ENCODE peak calls at places on chromosome 20, in nine cellular contexts. One of them, this sample, is unnamed.

GRCh38 chr20:57573893-57574292 is 13.0 kb downstream of the PCK1 start:
- DNase-seq in activated T-cell treated with anti-CD3 and anti-CD28 coated beads, Interleukin-2, amount 50 U/mL, for 72 hours: no peak
- DNase-seq in stimulated activated naive CD8-positive, alpha-beta T cell treated with anti-CD3 and anti-CD28 coated beads, Interleukin-15, Interleukin-2, amounts not matched to agents 100 U/mL and 50 U/mL, for 24 hours: no peak
- DNase-seq in putamen: no peak
- DNase-seq in COLO829: no peak
- DNase-seq in heart right ventricle: no peak
- DNase-seq in stromal cell of bone marrow: no peak
- DNase-seq in HEK293T: peak; percentile 79
- DNase-seq in activated CD4-positive, alpha-beta T cell treated with anti-CD3 and anti-CD28 coated beads, Interleukin-2, amount 10 ng/mL, durations not matched to agents 24 days and 14 days: no peak
- DNase-seq in this sample: no peak

GRCh38 chr20:9215539-9215938 is 146.7 kb downstream of the PLCB4 start:
- DNase-seq in activated T-cell treated with anti-CD3 and anti-CD28 coated beads, Interleukin-2, amount 50 U/mL, for 72 hours: no peak
- DNase-seq in stimulated activated naive CD8-positive, alpha-beta T cell treated with anti-CD3 and anti-CD28 coated beads, Interleukin-15, Interleukin-2, amounts not matched to agents 100 U/mL and 50 U/mL, for 24 hours: no peak
- DNase-seq in putamen: no peak
- DNase-seq in COLO829: no peak
- DNase-seq in heart right ventricle: no peak
- DNase-seq in stromal cell of bone marrow: no peak
- DNase-seq in HEK293T: no peak
- DNase-seq in activated CD4-positive, alpha-beta T cell treated with anti-CD3 and anti-CD28 coated beads, Interleukin-2, amount 10 ng/mL, durations not matched to agents 24 days and 14 days: no peak
- DNase-seq in this sample: no peak

GRCh38 chr20:16444056-16444777 is 129.0 kb downstream of the KIF16B start:
- DNase-seq in activated T-cell treated with anti-CD3 and anti-CD28 coated beads, Interleukin-2, amount 50 U/mL, for 72 hours: no peak
- DNase-seq in stimulated activated naive CD8-positive, alpha-beta T cell treated with anti-CD3 and anti-CD28 coated beads, Interleukin-15, Interleukin-2, amounts not matched to agents 100 U/mL and 50 U/mL, for 24 hours: no peak
- DNase-seq in putamen: no peak
- DNase-seq in COLO829: no peak
- DNase-seq in heart right ventricle: no peak
- DNase-seq in stromal cell of bone marrow: peak; percentile 29
- DNase-seq in HEK293T: no peak
- DNase-seq in activated CD4-positive, alpha-beta T cell treated with anti-CD3 and anti-CD28 coated beads, Interleukin-2, amount 10 ng/mL, durations not matched to agents 24 days and 14 days: no peak
- DNase-seq in this sample: no peak

GRCh38 chr20:4332466-4332865 is 317.1 kb upstream of the RNF24 start:
- DNase-seq in activated T-cell treated with anti-CD3 and anti-CD28 coated beads, Interleukin-2, amount 50 U/mL, for 72 hours: no peak
- DNase-seq in stimulated activated naive CD8-positive, alpha-beta T cell treated with anti-CD3 and anti-CD28 coated beads, Interleukin-15, Interleukin-2, amounts not matched to agents 100 U/mL and 50 U/mL, for 24 hours: no peak
- DNase-seq in putamen: no peak
- DNase-seq in COLO829: no peak
- DNase-seq in heart right ventricle: no peak
- DNase-seq in stromal cell of bone marrow: no peak
- DNase-seq in HEK293T: no peak
- DNase-seq in activated CD4-positive, alpha-beta T cell treated with anti-CD3 and anti-CD28 coated beads, Interleukin-2, amount 10 ng/mL, durations not matched to agents 24 days and 14 days: peak; percentile 30
- DNase-seq in this sample: no peak

GRCh38 chr20:16271450-16271849 is 301.8 kb downstream of the KIF16B start:
- DNase-seq in activated T-cell treated with anti-CD3 and anti-CD28 coated beads, Interleukin-2, amount 50 U/mL, for 72 hours: no peak
- DNase-seq in stimulated activated naive CD8-positive, alpha-beta T cell treated with anti-CD3 and anti-CD28 coated beads, Interleukin-15, Interleukin-2, amounts not matched to agents 100 U/mL and 50 U/mL, for 24 hours: no peak
- DNase-seq in putamen: no peak
- DNase-seq in COLO829: no peak
- DNase-seq in heart right ventricle: no peak
- DNase-seq in stromal cell of bone marrow: no peak
- DNase-seq in HEK293T: no peak
- DNase-seq in activated CD4-positive, alpha-beta T cell treated with anti-CD3 and anti-CD28 coated beads, Interleukin-2, amount 10 ng/mL, durations not matched to agents 24 days and 14 days: no peak
- DNase-seq in this sample: no peak

GRCh38 chr20:41245086-41245707 is 72.3 kb downstream of the ZHX3 start:
- DNase-seq in activated T-cell treated with anti-CD3 and anti-CD28 coated beads, Interleukin-2, amount 50 U/mL, for 72 hours: peak; percentile 15
- DNase-seq in stimulated activated naive CD8-positive, alpha-beta T cell treated with anti-CD3 and anti-CD28 coated beads, Interleukin-15, Interleukin-2, amounts not matched to agents 100 U/mL and 50 U/mL, for 24 hours: no peak
- DNase-seq in putamen: peak; percentile 77
- DNase-seq in COLO829: no peak
- DNase-seq in heart right ventricle: peak; percentile 42
- DNase-seq in stromal cell of bone marrow: no peak
- DNase-seq in HEK293T: no peak
- DNase-seq in activated CD4-positive, alpha-beta T cell treated with anti-CD3 and anti-CD28 coated beads, Interleukin-2, amount 10 ng/mL, durations not matched to agents 24 days and 14 days: no peak
- DNase-seq in this sample: no peak

GRCh38 chr20:12306107-12306506 is 388.4 kb downstream of the BTBD3 start:
- DNase-seq in activated T-cell treated with anti-CD3 and anti-CD28 coated beads, Interleukin-2, amount 50 U/mL, for 72 hours: no peak
- DNase-seq in stimulated activated naive CD8-positive, alpha-beta T cell treated with anti-CD3 and anti-CD28 coated beads, Interleukin-15, Interleukin-2, amounts not matched to agents 100 U/mL and 50 U/mL, for 24 hours: no peak
- DNase-seq in putamen: no peak
- DNase-seq in COLO829: no peak
- DNase-seq in heart right ventricle: no peak
- DNase-seq in stromal cell of bone marrow: no peak
- DNase-seq in HEK293T: no peak
- DNase-seq in activated CD4-positive, alpha-beta T cell treated with anti-CD3 and anti-CD28 coated beads, Interleukin-2, amount 10 ng/mL, durations not matched to agents 24 days and 14 days: no peak
- DNase-seq in this sample: no peak

GRCh38 chr20:41329435-41330342 is 10.9 kb upstream of the LPIN3 start:
- DNase-seq in activated T-cell treated with anti-CD3 and anti-CD28 coated beads, Interleukin-2, amount 50 U/mL, for 72 hours: peak; percentile 67
- DNase-seq in stimulated activated naive CD8-positive, alpha-beta T cell treated with anti-CD3 and anti-CD28 coated beads, Interleukin-15, Interleukin-2, amounts not matched to agents 100 U/mL and 50 U/mL, for 24 hours: peak; percentile 71
- DNase-seq in putamen: no peak
- DNase-seq in COLO829: peak; percentile 68
- DNase-seq in heart right ventricle: peak; percentile 74
- DNase-seq in stromal cell of bone marrow: peak; percentile 97
- DNase-seq in HEK293T: no peak
- DNase-seq in activated CD4-positive, alpha-beta T cell treated with anti-CD3 and anti-CD28 coated beads, Interleukin-2, amount 10 ng/mL, durations not matched to agents 24 days and 14 days: peak; percentile 86
- DNase-seq in this sample: peak; percentile 15

GRCh38 chr20:49918446-49918845 is 3.1 kb upstream of the SPATA2 start:
- DNase-seq in activated T-cell treated with anti-CD3 and anti-CD28 coated beads, Interleukin-2, amount 50 U/mL, for 72 hours: no peak
- DNase-seq in stimulated activated naive CD8-positive, alpha-beta T cell treated with anti-CD3 and anti-CD28 coated beads, Interleukin-15, Interleukin-2, amounts not matched to agents 100 U/mL and 50 U/mL, for 24 hours: no peak
- DNase-seq in putamen: no peak
- DNase-seq in COLO829: no peak
- DNase-seq in heart right ventricle: no peak
- DNase-seq in stromal cell of bone marrow: no peak
- DNase-seq in HEK293T: no peak
- DNase-seq in activated CD4-positive, alpha-beta T cell treated with anti-CD3 and anti-CD28 coated beads, Interleukin-2, amount 10 ng/mL, durations not matched to agents 24 days and 14 days: no peak
- DNase-seq in this sample: no peak

GRCh38 chr20:49887251-49887827 is 28.0 kb downstream of the SPATA2 start:
- DNase-seq in activated T-cell treated with anti-CD3 and anti-CD28 coated beads, Interleukin-2, amount 50 U/mL, for 72 hours: no peak
- DNase-seq in stimulated activated naive CD8-positive, alpha-beta T cell treated with anti-CD3 and anti-CD28 coated beads, Interleukin-15, Interleukin-2, amounts not matched to agents 100 U/mL and 50 U/mL, for 24 hours: no peak
- DNase-seq in putamen: no peak
- DNase-seq in COLO829: peak; percentile 91
- DNase-seq in heart right ventricle: peak; percentile 32
- DNase-seq in stromal cell of bone marrow: no peak
- DNase-seq in HEK293T: no peak
- DNase-seq in activated CD4-positive, alpha-beta T cell treated with anti-CD3 and anti-CD28 coated beads, Interleukin-2, amount 10 ng/mL, durations not matched to agents 24 days and 14 days: no peak
- DNase-seq in this sample: no peak

GRCh38 chr20:3071266-3071609 is 182 bp upstream of the OXT start:
- DNase-seq in activated T-cell treated with anti-CD3 and anti-CD28 coated beads, Interleukin-2, amount 50 U/mL, for 72 hours: no peak
- DNase-seq in stimulated activated naive CD8-positive, alpha-beta T cell treated with anti-CD3 and anti-CD28 coated beads, Interleukin-15, Interleukin-2, amounts not matched to agents 100 U/mL and 50 U/mL, for 24 hours: no peak
- DNase-seq in putamen: no peak
- DNase-seq in COLO829: no peak
- DNase-seq in heart right ventricle: no peak
- DNase-seq in stromal cell of bone marrow: no peak
- DNase-seq in HEK293T: no peak
- DNase-seq in activated CD4-positive, alpha-beta T cell treated with anti-CD3 and anti-CD28 coated beads, Interleukin-2, amount 10 ng/mL, durations not matched to agents 24 days and 14 days: no peak
- DNase-seq in this sample: no peak

GRCh38 chr20:12966468-12967085 is 42.2 kb upstream of the SPTLC3 start:
- DNase-seq in activated T-cell treated with anti-CD3 and anti-CD28 coated beads, Interleukin-2, amount 50 U/mL, for 72 hours: no peak
- DNase-seq in stimulated activated naive CD8-positive, alpha-beta T cell treated with anti-CD3 and anti-CD28 coated beads, Interleukin-15, Interleukin-2, amounts not matched to agents 100 U/mL and 50 U/mL, for 24 hours: no peak
- DNase-seq in putamen: peak; percentile 45
- DNase-seq in COLO829: peak; percentile 21
- DNase-seq in heart right ventricle: no peak
- DNase-seq in stromal cell of bone marrow: peak; percentile 46
- DNase-seq in HEK293T: no peak
- DNase-seq in activated CD4-positive, alpha-beta T cell treated with anti-CD3 and anti-CD28 coated beads, Interleukin-2, amount 10 ng/mL, durations not matched to agents 24 days and 14 days: no peak
- DNase-seq in this sample: no peak

GRCh38 chr20:60055740-60056139 is 97.5 kb downstream of the CDH26 start:
- DNase-seq in activated T-cell treated with anti-CD3 and anti-CD28 coated beads, Interleukin-2, amount 50 U/mL, for 72 hours: peak; percentile 33
- DNase-seq in stimulated activated naive CD8-positive, alpha-beta T cell treated with anti-CD3 and anti-CD28 coated beads, Interleukin-15, Interleukin-2, amounts not matched to agents 100 U/mL and 50 U/mL, for 24 hours: peak; percentile 52
- DNase-seq in putamen: peak; percentile 17
- DNase-seq in COLO829: no peak
- DNase-seq in heart right ventricle: peak; percentile 40
- DNase-seq in stromal cell of bone marrow: no peak
- DNase-seq in HEK293T: no peak
- DNase-seq in activated CD4-positive, alpha-beta T cell treated with anti-CD3 and anti-CD28 coated beads, Interleukin-2, amount 10 ng/mL, durations not matched to agents 24 days and 14 days: peak; percentile 84
- DNase-seq in this sample: peak; percentile 42

GRCh38 chr20:435558-435957 is 26.8 kb downstream of the TBC1D20 start:
- DNase-seq in activated T-cell treated with anti-CD3 and anti-CD28 coated beads, Interleukin-2, amount 50 U/mL, for 72 hours: no peak
- DNase-seq in stimulated activated naive CD8-positive, alpha-beta T cell treated with anti-CD3 and anti-CD28 coated beads, Interleukin-15, Interleukin-2, amounts not matched to agents 100 U/mL and 50 U/mL, for 24 hours: no peak
- DNase-seq in putamen: no peak
- DNase-seq in COLO829: no peak
- DNase-seq in heart right ventricle: no peak
- DNase-seq in stromal cell of bone marrow: no peak
- DNase-seq in HEK293T: no peak
- DNase-seq in activated CD4-positive, alpha-beta T cell treated with anti-CD3 and anti-CD28 coated beads, Interleukin-2, amount 10 ng/mL, durations not matched to agents 24 days and 14 days: no peak
- DNase-seq in this sample: no peak

GRCh38 chr20:32522525-32522774 is 62.7 kb downstream of the NOL4L start:
- DNase-seq in activated T-cell treated with anti-CD3 and anti-CD28 coated beads, Interleukin-2, amount 50 U/mL, for 72 hours: no peak
- DNase-seq in stimulated activated naive CD8-positive, alpha-beta T cell treated with anti-CD3 and anti-CD28 coated beads, Interleukin-15, Interleukin-2, amounts not matched to agents 100 U/mL and 50 U/mL, for 24 hours: no peak
- DNase-seq in putamen: no peak
- DNase-seq in COLO829: no peak
- DNase-seq in heart right ventricle: no peak
- DNase-seq in stromal cell of bone marrow: no peak
- DNase-seq in HEK293T: no peak
- DNase-seq in activated CD4-positive, alpha-beta T cell treated with anti-CD3 and anti-CD28 coated beads, Interleukin-2, amount 10 ng/mL, durations not matched to agents 24 days and 14 days: no peak
- DNase-seq in this sample: no peak

GRCh38 chr20:38303908-38304379 is at the start of gene BPI:
- DNase-seq in activated T-cell treated with anti-CD3 and anti-CD28 coated beads, Interleukin-2, amount 50 U/mL, for 72 hours: no peak
- DNase-seq in stimulated activated naive CD8-positive, alpha-beta T cell treated with anti-CD3 and anti-CD28 coated beads, Interleukin-15, Interleukin-2, amounts not matched to agents 100 U/mL and 50 U/mL, for 24 hours: peak; percentile 16
- DNase-seq in putamen: no peak
- DNase-seq in COLO829: no peak
- DNase-seq in heart right ventricle: no peak
- DNase-seq in stromal cell of bone marrow: no peak
- DNase-seq in HEK293T: no peak
- DNase-seq in activated CD4-positive, alpha-beta T cell treated with anti-CD3 and anti-CD28 coated beads, Interleukin-2, amount 10 ng/mL, durations not matched to agents 24 days and 14 days: peak; percentile 58
- DNase-seq in this sample: no peak

GRCh38 chr20:12682613-12683012 is 326.2 kb upstream of the SPTLC3 start:
- DNase-seq in activated T-cell treated with anti-CD3 and anti-CD28 coated beads, Interleukin-2, amount 50 U/mL, for 72 hours: no peak
- DNase-seq in stimulated activated naive CD8-positive, alpha-beta T cell treated with anti-CD3 and anti-CD28 coated beads, Interleukin-15, Interleukin-2, amounts not matched to agents 100 U/mL and 50 U/mL, for 24 hours: no peak
- DNase-seq in putamen: no peak
- DNase-seq in COLO829: no peak
- DNase-seq in heart right ventricle: no peak
- DNase-seq in stromal cell of bone marrow: no peak
- DNase-seq in HEK293T: no peak
- DNase-seq in activated CD4-positive, alpha-beta T cell treated with anti-CD3 and anti-CD28 coated beads, Interleukin-2, amount 10 ng/mL, durations not matched to agents 24 days and 14 days: no peak
- DNase-seq in this sample: no peak

GRCh38 chr20:6533828-6534388 is 233.6 kb upstream of the BMP2 start:
- DNase-seq in activated T-cell treated with anti-CD3 and anti-CD28 coated beads, Interleukin-2, amount 50 U/mL, for 72 hours: no peak
- DNase-seq in stimulated activated naive CD8-positive, alpha-beta T cell treated with anti-CD3 and anti-CD28 coated beads, Interleukin-15, Interleukin-2, amounts not matched to agents 100 U/mL and 50 U/mL, for 24 hours: no peak
- DNase-seq in putamen: no peak
- DNase-seq in COLO829: peak; percentile 90
- DNase-seq in heart right ventricle: no peak
- DNase-seq in stromal cell of bone marrow: peak; percentile 65
- DNase-seq in HEK293T: no peak
- DNase-seq in activated CD4-positive, alpha-beta T cell treated with anti-CD3 and anti-CD28 coated beads, Interleukin-2, amount 10 ng/mL, durations not matched to agents 24 days and 14 days: no peak
- DNase-seq in this sample: no peak

GRCh38 chr20:16472045-16472872 is 101.0 kb downstream of the KIF16B start:
- DNase-seq in activated T-cell treated with anti-CD3 and anti-CD28 coated beads, Interleukin-2, amount 50 U/mL, for 72 hours: no peak
- DNase-seq in stimulated activated naive CD8-positive, alpha-beta T cell treated with anti-CD3 and anti-CD28 coated beads, Interleukin-15, Interleukin-2, amounts not matched to agents 100 U/mL and 50 U/mL, for 24 hours: no peak
- DNase-seq in putamen: no peak
- DNase-seq in COLO829: peak; percentile 28
- DNase-seq in heart right ventricle: no peak
- DNase-seq in stromal cell of bone marrow: no peak
- DNase-seq in HEK293T: no peak
- DNase-seq in activated CD4-positive, alpha-beta T cell treated with anti-CD3 and anti-CD28 coated beads, Interleukin-2, amount 10 ng/mL, durations not matched to agents 24 days and 14 days: no peak
- DNase-seq in this sample: no peak

GRCh38 chr20:24568842-24569241 is 99.4 kb downstream of the SYNDIG1 start:
- DNase-seq in activated T-cell treated with anti-CD3 and anti-CD28 coated beads, Interleukin-2, amount 50 U/mL, for 72 hours: no peak
- DNase-seq in stimulated activated naive CD8-positive, alpha-beta T cell treated with anti-CD3 and anti-CD28 coated beads, Interleukin-15, Interleukin-2, amounts not matched to agents 100 U/mL and 50 U/mL, for 24 hours: no peak
- DNase-seq in putamen: no peak
- DNase-seq in COLO829: no peak
- DNase-seq in heart right ventricle: no peak
- DNase-seq in stromal cell of bone marrow: no peak
- DNase-seq in HEK293T: no peak
- DNase-seq in activated CD4-positive, alpha-beta T cell treated with anti-CD3 and anti-CD28 coated beads, Interleukin-2, amount 10 ng/mL, durations not matched to agents 24 days and 14 days: no peak
- DNase-seq in this sample: no peak

GRCh38 chr20:45704969-45705637 is at the start of gene WFDC10B:
- DNase-seq in activated T-cell treated with anti-CD3 and anti-CD28 coated beads, Interleukin-2, amount 50 U/mL, for 72 hours: no peak
- DNase-seq in stimulated activated naive CD8-positive, alpha-beta T cell treated with anti-CD3 and anti-CD28 coated beads, Interleukin-15, Interleukin-2, amounts not matched to agents 100 U/mL and 50 U/mL, for 24 hours: no peak
- DNase-seq in putamen: no peak
- DNase-seq in COLO829: no peak
- DNase-seq in heart right ventricle: no peak
- DNase-seq in stromal cell of bone marrow: no peak
- DNase-seq in HEK293T: no peak
- DNase-seq in activated CD4-positive, alpha-beta T cell treated with anti-CD3 and anti-CD28 coated beads, Interleukin-2, amount 10 ng/mL, durations not matched to agents 24 days and 14 days: no peak
- DNase-seq in this sample: no peak

GRCh38 chr20:45968081-45968671 is 3.8 kb downstream of the ZNF335 start:
- DNase-seq in activated T-cell treated with anti-CD3 and anti-CD28 coated beads, Interleukin-2, amount 50 U/mL, for 72 hours: no peak
- DNase-seq in stimulated activated naive CD8-positive, alpha-beta T cell treated with anti-CD3 and anti-CD28 coated beads, Interleukin-15, Interleukin-2, amounts not matched to agents 100 U/mL and 50 U/mL, for 24 hours: no peak
- DNase-seq in putamen: no peak
- DNase-seq in COLO829: no peak
- DNase-seq in heart right ventricle: no peak
- DNase-seq in stromal cell of bone marrow: no peak
- DNase-seq in HEK293T: no peak
- DNase-seq in activated CD4-positive, alpha-beta T cell treated with anti-CD3 and anti-CD28 coated beads, Interleukin-2, amount 10 ng/mL, durations not matched to agents 24 days and 14 days: no peak
- DNase-seq in this sample: no peak

GRCh38 chr20:1623501-1624250 is 3.9 kb upstream of the SIRPB1 start:
- DNase-seq in activated T-cell treated with anti-CD3 and anti-CD28 coated beads, Interleukin-2, amount 50 U/mL, for 72 hours: no peak
- DNase-seq in stimulated activated naive CD8-positive, alpha-beta T cell treated with anti-CD3 and anti-CD28 coated beads, Interleukin-15, Interleukin-2, amounts not matched to agents 100 U/mL and 50 U/mL, for 24 hours: no peak
- DNase-seq in putamen: no peak
- DNase-seq in COLO829: no peak
- DNase-seq in heart right ventricle: no peak
- DNase-seq in stromal cell of bone marrow: no peak
- DNase-seq in HEK293T: no peak
- DNase-seq in activated CD4-positive, alpha-beta T cell treated with anti-CD3 and anti-CD28 coated beads, Interleukin-2, amount 10 ng/mL, durations not matched to agents 24 days and 14 days: no peak
- DNase-seq in this sample: no peak

GRCh38 chr20:2465100-2465499 is 5.5 kb downstream of the SNRPB start:
- DNase-seq in activated T-cell treated with anti-CD3 and anti-CD28 coated beads, Interleukin-2, amount 50 U/mL, for 72 hours: no peak
- DNase-seq in stimulated activated naive CD8-positive, alpha-beta T cell treated with anti-CD3 and anti-CD28 coated beads, Interleukin-15, Interleukin-2, amounts not matched to agents 100 U/mL and 50 U/mL, for 24 hours: no peak
- DNase-seq in putamen: no peak
- DNase-seq in COLO829: no peak
- DNase-seq in heart right ventricle: no peak
- DNase-seq in stromal cell of bone marrow: no peak
- DNase-seq in HEK293T: no peak
- DNase-seq in activated CD4-positive, alpha-beta T cell treated with anti-CD3 and anti-CD28 coated beads, Interleukin-2, amount 10 ng/mL, durations not matched to agents 24 days and 14 days: no peak
- DNase-seq in this sample: no peak

GRCh38 chr20:55947701-55948100 is 57.6 kb downstream of the CBLN4 start:
- DNase-seq in activated T-cell treated with anti-CD3 and anti-CD28 coated beads, Interleukin-2, amount 50 U/mL, for 72 hours: no peak
- DNase-seq in stimulated activated naive CD8-positive, alpha-beta T cell treated with anti-CD3 and anti-CD28 coated beads, Interleukin-15, Interleukin-2, amounts not matched to agents 100 U/mL and 50 U/mL, for 24 hours: no peak
- DNase-seq in putamen: no peak
- DNase-seq in COLO829: no peak
- DNase-seq in heart right ventricle: no peak
- DNase-seq in stromal cell of bone marrow: no peak
- DNase-seq in HEK293T: no peak
- DNase-seq in activated CD4-positive, alpha-beta T cell treated with anti-CD3 and anti-CD28 coated beads, Interleukin-2, amount 10 ng/mL, durations not matched to agents 24 days and 14 days: no peak
- DNase-seq in this sample: no peak

GRCh38 chr20:49851991-49852390 is 39.4 kb downstream of the SLC9A8 start:
- DNase-seq in activated T-cell treated with anti-CD3 and anti-CD28 coated beads, Interleukin-2, amount 50 U/mL, for 72 hours: no peak
- DNase-seq in stimulated activated naive CD8-positive, alpha-beta T cell treated with anti-CD3 and anti-CD28 coated beads, Interleukin-15, Interleukin-2, amounts not matched to agents 100 U/mL and 50 U/mL, for 24 hours: no peak
- DNase-seq in putamen: peak; percentile 47
- DNase-seq in COLO829: no peak
- DNase-seq in heart right ventricle: peak; percentile 20
- DNase-seq in stromal cell of bone marrow: no peak
- DNase-seq in HEK293T: no peak
- DNase-seq in activated CD4-positive, alpha-beta T cell treated with anti-CD3 and anti-CD28 coated beads, Interleukin-2, amount 10 ng/mL, durations not matched to agents 24 days and 14 days: no peak
- DNase-seq in this sample: no peak